ENCODE peak calls at places on chromosomes 3 and 15, in seven cellular contexts. One of them, this sample, is unnamed.

GRCh38 chr3:74643636-74644035 is 29.2 kb upstream of the CNTN3 start:
- DNase-seq in bronchial epithelial cell: peak; percentile 10
- DNase-seq in PC-3: no peak
- DNase-seq in AG04450: no peak
- DNase-seq in fibroblast of the aortic adventitia: no peak
- DNase-seq in choroid plexus epithelial cell: peak; percentile 95
- DNase-seq in cardiac muscle cell: peak; percentile 75
- DNase-seq in this sample: no peak

GRCh38 chr3:179969525-179969924 is 67.2 kb downstream of the PEX5L start:
- DNase-seq in bronchial epithelial cell: peak; percentile 96
- DNase-seq in PC-3: peak; percentile 95
- DNase-seq in AG04450: no peak
- DNase-seq in fibroblast of the aortic adventitia: peak; percentile 65
- DNase-seq in choroid plexus epithelial cell: peak; percentile 17
- DNase-seq in cardiac muscle cell: no peak
- DNase-seq in this sample: peak; percentile 92

GRCh38 chr15:89442671-89443307 is 53.6 kb downstream of the RHCG start:
- DNase-seq in bronchial epithelial cell: peak; percentile 33
- DNase-seq in PC-3: peak; percentile 77
- DNase-seq in AG04450: no peak
- DNase-seq in fibroblast of the aortic adventitia: peak; percentile 46
- DNase-seq in choroid plexus epithelial cell: peak; percentile 44
- DNase-seq in cardiac muscle cell: peak; percentile 50
- DNase-seq in this sample: peak; percentile 55

GRCh38 chr15:44265757-44266156 is 22.8 kb upstream of the GOLM2 start:
- DNase-seq in bronchial epithelial cell: no peak
- DNase-seq in PC-3: peak; percentile 27
- DNase-seq in AG04450: no peak
- DNase-seq in fibroblast of the aortic adventitia: no peak
- DNase-seq in choroid plexus epithelial cell: peak; percentile 13
- DNase-seq in cardiac muscle cell: peak; percentile 6
- DNase-seq in this sample: no peak

GRCh38 chr3:184757010-184757651 is 45.3 kb upstream of the MAGEF1 start:
- DNase-seq in bronchial epithelial cell: peak; percentile 77
- DNase-seq in PC-3: no peak
- DNase-seq in AG04450: peak; percentile 95
- DNase-seq in fibroblast of the aortic adventitia: peak; percentile 96
- DNase-seq in choroid plexus epithelial cell: peak; percentile 66
- DNase-seq in cardiac muscle cell: peak; percentile 96
- DNase-seq in this sample: peak; percentile 66

GRCh38 chr3:98839846-98840245 is 61.6 kb downstream of the DCBLD2 start:
- DNase-seq in bronchial epithelial cell: no peak
- DNase-seq in PC-3: no peak
- DNase-seq in AG04450: no peak
- DNase-seq in fibroblast of the aortic adventitia: peak; percentile 53
- DNase-seq in choroid plexus epithelial cell: peak; percentile 83
- DNase-seq in cardiac muscle cell: peak; percentile 55
- DNase-seq in this sample: no peak

GRCh38 chr15:101432982-101433381 is 56.5 kb downstream of the PCSK6 start:
- DNase-seq in bronchial epithelial cell: no peak
- DNase-seq in PC-3: no peak
- DNase-seq in AG04450: no peak
- DNase-seq in fibroblast of the aortic adventitia: no peak
- DNase-seq in choroid plexus epithelial cell: no peak
- DNase-seq in cardiac muscle cell: no peak
- DNase-seq in this sample: no peak

GRCh38 chr3:31546152-31546551 is 13.4 kb downstream of the STT3B start:
- DNase-seq in bronchial epithelial cell: no peak
- DNase-seq in PC-3: no peak
- DNase-seq in AG04450: no peak
- DNase-seq in fibroblast of the aortic adventitia: peak; percentile 11
- DNase-seq in choroid plexus epithelial cell: peak; percentile 51
- DNase-seq in cardiac muscle cell: peak; percentile 48
- DNase-seq in this sample: peak; percentile 35

GRCh38 chr15:49115062-49115461 is 40.3 kb downstream of the COPS2 start:
- DNase-seq in bronchial epithelial cell: no peak
- DNase-seq in PC-3: no peak
- DNase-seq in AG04450: no peak
- DNase-seq in fibroblast of the aortic adventitia: no peak
- DNase-seq in choroid plexus epithelial cell: no peak
- DNase-seq in cardiac muscle cell: peak; percentile 44
- DNase-seq in this sample: no peak

GRCh38 chr3:41881233-41881821 is 80.6 kb downstream of the ULK4 start:
- DNase-seq in bronchial epithelial cell: peak; percentile 46
- DNase-seq in PC-3: peak; percentile 73
- DNase-seq in AG04450: no peak
- DNase-seq in fibroblast of the aortic adventitia: peak; percentile 66
- DNase-seq in choroid plexus epithelial cell: peak; percentile 68
- DNase-seq in cardiac muscle cell: peak; percentile 66
- DNase-seq in this sample: peak; percentile 49

GRCh38 chr15:79592126-79592525 is 160.0 kb downstream of the MINAR1 start:
- DNase-seq in bronchial epithelial cell: no peak
- DNase-seq in PC-3: no peak
- DNase-seq in AG04450: no peak
- DNase-seq in fibroblast of the aortic adventitia: no peak
- DNase-seq in choroid plexus epithelial cell: no peak
- DNase-seq in cardiac muscle cell: no peak
- DNase-seq in this sample: no peak

GRCh38 chr15:79595271-79595670 is 163.1 kb downstream of the MINAR1 start:
- DNase-seq in bronchial epithelial cell: no peak
- DNase-seq in PC-3: no peak
- DNase-seq in AG04450: no peak
- DNase-seq in fibroblast of the aortic adventitia: no peak
- DNase-seq in choroid plexus epithelial cell: no peak
- DNase-seq in cardiac muscle cell: no peak
- DNase-seq in this sample: no peak

GRCh38 chr15:79595995-79596622 is 164.0 kb downstream of the MINAR1 start:
- DNase-seq in bronchial epithelial cell: peak; percentile 78
- DNase-seq in PC-3: peak; percentile 94
- DNase-seq in AG04450: peak; percentile 27
- DNase-seq in fibroblast of the aortic adventitia: peak; percentile 71
- DNase-seq in choroid plexus epithelial cell: peak; percentile 90
- DNase-seq in cardiac muscle cell: peak; percentile 84
- DNase-seq in this sample: peak; percentile 84

GRCh38 chr15:79598639-79599038 is 166.5 kb downstream of the MINAR1 start:
- DNase-seq in bronchial epithelial cell: no peak
- DNase-seq in PC-3: no peak
- DNase-seq in AG04450: no peak
- DNase-seq in fibroblast of the aortic adventitia: no peak
- DNase-seq in choroid plexus epithelial cell: no peak
- DNase-seq in cardiac muscle cell: no peak
- DNase-seq in this sample: no peak

DNA sequence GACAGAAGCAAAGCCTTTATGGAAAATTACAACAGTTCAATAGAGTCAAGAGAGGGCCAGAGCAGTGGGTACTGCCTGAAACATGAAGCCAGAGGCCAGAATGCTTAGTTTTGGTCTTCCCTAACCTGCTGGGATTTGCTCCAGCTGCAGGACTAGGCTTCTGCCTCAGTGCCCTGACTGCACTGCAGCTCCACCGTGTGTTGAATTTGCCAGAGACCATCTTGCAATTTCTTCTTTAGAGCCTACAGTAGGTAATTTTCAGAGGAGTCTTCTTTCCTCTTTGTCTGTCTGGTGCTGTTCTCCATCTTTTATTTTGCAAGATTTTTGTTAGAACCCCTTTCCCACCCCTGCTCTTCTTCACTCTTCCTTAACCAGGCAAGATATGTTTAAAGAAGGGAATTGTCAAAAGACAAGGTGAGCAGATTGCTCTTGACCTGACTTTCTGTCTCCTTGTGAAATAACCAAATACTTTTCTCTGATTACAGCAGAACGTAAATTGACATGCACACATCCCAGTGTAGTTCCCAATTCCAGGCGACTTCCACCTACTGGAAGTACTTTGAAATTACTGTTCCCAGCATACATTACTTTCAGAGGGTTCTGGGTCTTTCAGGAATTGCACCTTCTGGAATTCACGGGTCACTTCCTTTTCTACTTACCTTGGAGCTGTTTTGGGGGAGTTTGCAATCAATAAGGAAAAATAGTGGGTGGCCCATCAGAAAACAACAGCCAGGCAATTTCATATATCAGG is 161.2 kb downstream of the MINAR1 start:
- DNase-seq in bronchial epithelial cell: peak; percentile 13
- DNase-seq in PC-3: peak; percentile 42
- DNase-seq in AG04450: no peak
- DNase-seq in fibroblast of the aortic adventitia: peak; percentile 16
- DNase-seq in choroid plexus epithelial cell: peak; percentile 50
- DNase-seq in cardiac muscle cell: peak; percentile 20
- DNase-seq in this sample: peak; percentile 13
- TF ChIP-seq CTCF in bronchial epithelial cell: no peak
- TF ChIP-seq CTCF in PC-3: peak; percentile 46
- TF ChIP-seq CTCF in AG04450: peak; percentile 48
- TF ChIP-seq CTCF in fibroblast of the aortic adventitia: peak; percentile 33
- TF ChIP-seq CTCF in choroid plexus epithelial cell: peak; percentile 53
- TF ChIP-seq CTCF in cardiac muscle cell: peak; percentile 32
- TF ChIP-seq CTCF in this sample: no peak

DNA sequence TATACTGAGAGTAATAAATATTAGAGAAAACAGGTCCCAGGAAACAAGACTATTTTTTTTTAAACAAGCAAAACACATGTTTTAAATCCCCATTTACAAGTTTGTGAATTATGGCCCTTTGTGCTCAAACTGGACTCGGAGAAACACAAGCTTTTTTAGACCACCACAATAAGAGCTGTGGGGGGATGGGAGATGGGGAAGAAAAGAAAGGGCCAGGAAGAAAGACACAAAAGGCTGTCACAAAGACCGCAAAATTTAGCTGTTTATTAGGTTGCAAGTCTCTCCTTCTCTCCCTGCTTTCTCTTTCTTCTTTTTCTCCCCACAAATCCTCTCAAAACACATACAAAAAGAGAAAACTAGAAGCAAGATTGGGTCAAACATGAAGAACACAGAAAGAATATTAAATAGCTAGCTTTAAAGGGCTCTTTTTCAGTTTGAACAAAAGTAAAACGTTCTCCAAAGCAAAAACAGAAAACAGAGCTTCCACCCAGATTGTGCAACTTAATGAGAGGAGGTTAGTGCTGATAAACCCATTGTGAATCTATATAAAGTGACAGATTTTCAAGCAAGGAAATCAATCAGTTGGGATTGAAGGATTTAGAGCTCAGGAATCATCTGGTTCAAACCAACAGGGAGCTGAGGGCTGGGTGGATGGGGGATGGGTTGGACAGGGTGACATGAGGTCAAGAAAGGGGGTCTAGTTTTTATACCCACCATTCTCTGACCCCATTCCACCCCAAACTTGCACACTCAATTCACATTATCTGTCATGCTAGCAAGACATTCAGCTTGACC is 87.3 kb downstream of the DHX30 start:
- DNase-seq in bronchial epithelial cell: no peak
- DNase-seq in PC-3: no peak
- DNase-seq in AG04450: no peak
- DNase-seq in fibroblast of the aortic adventitia: no peak
- DNase-seq in choroid plexus epithelial cell: no peak
- DNase-seq in cardiac muscle cell: peak; percentile 24
- DNase-seq in this sample: no peak
- H3K4me3 ChIP-seq in bronchial epithelial cell: no peak overlapping the region
- H3K4me3 ChIP-seq in PC-3: no peak overlapping the region
- H3K4me3 ChIP-seq in AG04450: no peak overlapping the region
- H3K4me3 ChIP-seq in fibroblast of the aortic adventitia: no peak overlapping the region
- H3K4me3 ChIP-seq in choroid plexus epithelial cell: no peak overlapping the region
- H3K4me3 ChIP-seq in cardiac muscle cell: no peak overlapping the region
- H3K4me3 ChIP-seq in this sample: no peak overlapping the region

DNA sequence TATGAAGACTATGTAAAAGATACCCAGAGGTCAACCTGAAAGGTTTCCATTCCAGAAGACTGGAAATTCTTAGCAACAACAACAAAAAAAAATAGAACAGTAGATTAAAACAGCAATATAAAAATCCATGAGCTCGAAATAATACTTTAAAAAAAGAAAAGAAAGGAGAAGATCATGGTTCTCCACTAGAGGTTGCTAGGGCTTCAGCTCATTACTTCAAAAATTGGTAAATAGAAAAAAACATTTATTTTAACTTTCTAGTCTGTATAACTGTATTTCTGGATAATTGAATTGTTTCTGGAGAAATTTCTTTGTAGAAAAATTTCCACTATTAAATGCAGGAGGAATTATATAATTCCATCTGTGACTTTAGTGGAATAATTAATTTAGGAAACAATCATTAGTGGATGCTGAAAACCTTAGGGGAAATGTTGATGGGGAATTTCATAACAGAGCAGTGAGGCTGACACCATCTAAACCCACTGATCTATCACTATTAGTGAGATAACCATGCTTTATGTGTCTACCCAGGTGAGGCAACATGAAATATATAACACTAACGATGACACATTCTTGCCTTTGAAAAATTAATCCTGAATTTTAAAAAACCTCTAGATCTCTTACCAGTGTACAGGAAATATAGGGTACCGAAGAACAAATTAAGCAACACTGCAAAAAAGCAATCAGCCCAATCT is 62.5 kb upstream of the SNRK start:
- DNase-seq in bronchial epithelial cell: no peak
- DNase-seq in PC-3: no peak
- DNase-seq in AG04450: no peak
- DNase-seq in fibroblast of the aortic adventitia: peak; percentile 46
- DNase-seq in choroid plexus epithelial cell: peak; percentile 58
- DNase-seq in cardiac muscle cell: peak; percentile 40
- DNase-seq in this sample: peak; percentile 17
- TF ChIP-seq CTCF in bronchial epithelial cell: peak; percentile 11
- TF ChIP-seq CTCF in PC-3: peak; percentile 54
- TF ChIP-seq CTCF in AG04450: peak; percentile 56
- TF ChIP-seq CTCF in fibroblast of the aortic adventitia: peak; percentile 59
- TF ChIP-seq CTCF in choroid plexus epithelial cell: peak; percentile 67
- TF ChIP-seq CTCF in cardiac muscle cell: peak; percentile 44
- TF ChIP-seq CTCF in this sample: peak; percentile 45

GRCh38 chr15:64911317-64912186 is at the start of gene ANKDD1A:
- DNase-seq in bronchial epithelial cell: peak; percentile 33
- DNase-seq in PC-3: peak; percentile 63
- DNase-seq in AG04450: no peak
- DNase-seq in fibroblast of the aortic adventitia: peak; percentile 28
- DNase-seq in choroid plexus epithelial cell: peak; percentile 38
- DNase-seq in cardiac muscle cell: peak; percentile 54
- DNase-seq in this sample: peak; percentile 54

GRCh38 chr15:64909546-64909945 is 2.2 kb upstream of the ANKDD1A start:
- DNase-seq in bronchial epithelial cell: no peak
- DNase-seq in PC-3: no peak
- DNase-seq in AG04450: no peak
- DNase-seq in fibroblast of the aortic adventitia: no peak
- DNase-seq in choroid plexus epithelial cell: no peak
- DNase-seq in cardiac muscle cell: no peak
- DNase-seq in this sample: no peak

GRCh38 chr15:64912926-64913325 is 1.2 kb downstream of the ANKDD1A start:
- DNase-seq in bronchial epithelial cell: no peak
- DNase-seq in PC-3: no peak
- DNase-seq in AG04450: no peak
- DNase-seq in fibroblast of the aortic adventitia: no peak
- DNase-seq in choroid plexus epithelial cell: no peak
- DNase-seq in cardiac muscle cell: no peak
- DNase-seq in this sample: no peak

GRCh38 chr15:64915518-64916227 is 4.0 kb downstream of the ANKDD1A start:
- DNase-seq in bronchial epithelial cell: no peak
- DNase-seq in PC-3: no peak
- DNase-seq in AG04450: no peak
- DNase-seq in fibroblast of the aortic adventitia: no peak
- DNase-seq in choroid plexus epithelial cell: no peak
- DNase-seq in cardiac muscle cell: no peak
- DNase-seq in this sample: no peak

DNA sequence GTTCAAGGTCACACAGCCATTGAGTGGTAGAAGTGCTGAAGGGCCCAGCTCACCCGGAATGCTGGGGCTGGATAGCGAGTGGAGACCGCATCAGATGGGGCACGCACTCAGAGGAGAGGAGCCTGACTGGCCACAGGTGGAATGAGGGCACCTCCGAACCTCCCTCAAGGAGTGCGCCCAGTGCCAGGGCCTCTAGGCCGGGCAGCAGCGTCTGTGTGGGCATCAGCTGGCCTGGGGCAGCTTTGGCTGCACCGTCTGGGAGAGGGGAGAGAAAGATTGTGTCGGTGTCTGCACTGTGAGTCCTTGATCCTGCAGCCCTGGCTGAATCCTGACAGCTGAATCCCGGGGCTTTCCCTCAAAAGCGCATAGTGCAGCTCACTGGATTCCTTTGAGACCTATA is 677 bp downstream of the ANKDD1A start:
- DNase-seq in bronchial epithelial cell: no peak
- DNase-seq in PC-3: no peak
- DNase-seq in AG04450: no peak
- DNase-seq in fibroblast of the aortic adventitia: no peak
- DNase-seq in choroid plexus epithelial cell: no peak
- DNase-seq in cardiac muscle cell: no peak
- DNase-seq in this sample: no peak
- H3K4me3 ChIP-seq in bronchial epithelial cell: no peak overlapping the region
- H3K4me3 ChIP-seq in PC-3: peak overlapping the region; percentile 76
- H3K4me3 ChIP-seq in AG04450: peak overlapping the region; percentile 67
- H3K4me3 ChIP-seq in fibroblast of the aortic adventitia: peak overlapping the region; percentile 69
- H3K4me3 ChIP-seq in choroid plexus epithelial cell: no peak overlapping the region
- H3K4me3 ChIP-seq in cardiac muscle cell: peak overlapping the region; percentile 41
- H3K4me3 ChIP-seq in this sample: no peak overlapping the region